ENCODE peak calls at places on chromosomes 11 and 22, in five cellular contexts. G, R, N, Y and Q are unnamed samples.

GRCh38 chr22:35596821-35597220 is 20.3 kb downstream of the MB start:
- ATAC-seq in Y (no peak), R (no peak), N (no peak), G (no peak), Q (no peak)

GRCh38 chr11:113715273-113715672 is 9.2 kb upstream of the TMPRSS5 start:
- ATAC-seq in Y (no peak), R (no peak), N (no peak), G (no peak), Q (no peak)

GRCh38 chr22:19571995-19572394 is 47.8 kb upstream of the CLDN5 start:
- ATAC-seq in Y (no peak), R (no peak), N (peak), G (no peak), Q (no peak)

GRCh38 chr11:129580278-129580677 is 204.6 kb downstream of the BARX2 start:
- ATAC-seq in G (no peak), R (no peak), Y (no peak), N (peak), Q (peak)

GRCh38 chr22:43159484-43160178 is 8.3 kb downstream of the TSPO start:
- ATAC-seq in R (no peak), G (no peak), Y (no peak), N (peak), Q (no peak)

GRCh38 chr11:9697766-9698165 is 33.9 kb downstream of the SWAP70 start:
- ATAC-seq in Y (no peak), R (no peak), N (no peak), G (no peak), Q (peak)

GRCh38 chr11:443542-444199 is 1.9 kb upstream of the ANO9 start:
- ATAC-seq in N (no peak), G (no peak), Y (no peak), R (no peak), Q (no peak)

GRCh38 chr11:11253487-11253886 is 99.6 kb downstream of the CSNK2A3 start:
- ATAC-seq in G (no peak), R (no peak), N (no peak), Y (no peak), Q (peak)

GRCh38 chr11:100585728-100586127 is 101.4 kb upstream of the ARHGAP42 start:
- ATAC-seq in R (no peak), Y (no peak), G (no peak), N (no peak), Q (no peak)

GRCh38 chr11:4071828-4072421 is 22.7 kb upstream of the RRM1 start:
- ATAC-seq in R (no peak), N (no peak), G (no peak), Y (no peak), Q (no peak)

GRCh38 chr11:131495417-131495816 is 125.0 kb downstream of the NTM start:
- ATAC-seq in N (no peak), Y (no peak), G (no peak), R (no peak), Q (no peak)

GRCh38 chr22:41362615-41363014 is 19.1 kb upstream of the TEF start:
- ATAC-seq in R (no peak), N (no peak), Y (no peak), G (no peak), Q (no peak)

GRCh38 chr11:125091877-125092664 is 19.4 kb downstream of the TMEM218 start:
- ATAC-seq in R (no peak), N (peak), Y (no peak), G (no peak), Q (no peak)

GRCh38 chr11:12186683-12187082 is 76.3 kb downstream of the MICAL2 start:
- ATAC-seq in N (no peak), G (no peak), R (no peak), Y (no peak), Q (no peak)